ENCODE peak calls at places on chromosome 4, in ten cellular contexts. One of them, this sample, is unnamed.

GRCh38 chr4:26256016-26256415 is 64.8 kb upstream of the RBPJ start:
- DNase-seq in body of pancreas: no peak
- DNase-seq in fibroblast of lung: peak; percentile 79
- DNase-seq in mesenchymal stem cell: no peak
- DNase-seq in ascending aorta: no peak
- DNase-seq in IMR-90: peak; percentile 33
- DNase-seq in CD4-positive, alpha-beta memory T cell: no peak
- DNase-seq in tibial artery: no peak
- DNase-seq in left ventricle myocardium inferior: no peak
- DNase-seq in cardiac muscle cell: no peak
- DNase-seq in this sample: peak; percentile 66

GRCh38 chr4:97394653-97395052 is 748.6 kb downstream of the STPG2 start:
- DNase-seq in body of pancreas: no peak
- DNase-seq in fibroblast of lung: no peak
- DNase-seq in mesenchymal stem cell: no peak
- DNase-seq in ascending aorta: no peak
- DNase-seq in IMR-90: no peak
- DNase-seq in CD4-positive, alpha-beta memory T cell: no peak
- DNase-seq in tibial artery: no peak
- DNase-seq in left ventricle myocardium inferior: no peak
- DNase-seq in cardiac muscle cell: no peak
- DNase-seq in this sample: no peak

GRCh38 chr4:1369091-1369450 is 22.1 kb downstream of the UVSSA start:
- DNase-seq in body of pancreas: no peak
- DNase-seq in fibroblast of lung: no peak
- DNase-seq in mesenchymal stem cell: no peak
- DNase-seq in ascending aorta: no peak
- DNase-seq in IMR-90: no peak
- DNase-seq in CD4-positive, alpha-beta memory T cell: no peak
- DNase-seq in tibial artery: no peak
- DNase-seq in left ventricle myocardium inferior: peak; percentile 7
- DNase-seq in cardiac muscle cell: no peak
- DNase-seq in this sample: no peak

GRCh38 chr4:189124149-189124758 is 816.4 kb upstream of the FRG1 start:
- DNase-seq in body of pancreas: no peak
- DNase-seq in fibroblast of lung: peak; percentile 65
- DNase-seq in mesenchymal stem cell: peak; percentile 54
- DNase-seq in ascending aorta: no peak
- DNase-seq in IMR-90: peak; percentile 74
- DNase-seq in CD4-positive, alpha-beta memory T cell: no peak
- DNase-seq in tibial artery: no peak
- DNase-seq in left ventricle myocardium inferior: no peak
- DNase-seq in cardiac muscle cell: peak; percentile 8
- DNase-seq in this sample: peak; percentile 23

GRCh38 chr4:139311909-139312308 is 9.6 kb upstream of the NDUFC1 start:
- DNase-seq in body of pancreas: no peak
- DNase-seq in fibroblast of lung: no peak
- DNase-seq in mesenchymal stem cell: peak; percentile 21
- DNase-seq in ascending aorta: no peak
- DNase-seq in IMR-90: no peak
- DNase-seq in CD4-positive, alpha-beta memory T cell: no peak
- DNase-seq in tibial artery: no peak
- DNase-seq in left ventricle myocardium inferior: no peak
- DNase-seq in cardiac muscle cell: no peak
- DNase-seq in this sample: no peak

GRCh38 chr4:111778543-111778942 is 366.7 kb upstream of the FAM241A start:
- DNase-seq in body of pancreas: no peak
- DNase-seq in fibroblast of lung: peak; percentile 2
- DNase-seq in mesenchymal stem cell: peak; percentile 41
- DNase-seq in ascending aorta: no peak
- DNase-seq in IMR-90: no peak
- DNase-seq in CD4-positive, alpha-beta memory T cell: no peak
- DNase-seq in tibial artery: no peak
- DNase-seq in left ventricle myocardium inferior: no peak
- DNase-seq in cardiac muscle cell: no peak
- DNase-seq in this sample: no peak

GRCh38 chr4:80610845-80611244 is 275.3 kb downstream of the CFAP299 start:
- DNase-seq in body of pancreas: no peak
- DNase-seq in fibroblast of lung: peak; percentile 73
- DNase-seq in mesenchymal stem cell: no peak
- DNase-seq in ascending aorta: no peak
- DNase-seq in IMR-90: peak; percentile 67
- DNase-seq in CD4-positive, alpha-beta memory T cell: no peak
- DNase-seq in tibial artery: no peak
- DNase-seq in left ventricle myocardium inferior: no peak
- DNase-seq in cardiac muscle cell: peak; percentile 25
- DNase-seq in this sample: peak; percentile 11

GRCh38 chr4:65344278-65344825 is 325.9 kb downstream of the EPHA5 start:
- DNase-seq in body of pancreas: no peak
- DNase-seq in fibroblast of lung: no peak
- DNase-seq in mesenchymal stem cell: no peak
- DNase-seq in ascending aorta: no peak
- DNase-seq in IMR-90: no peak
- DNase-seq in CD4-positive, alpha-beta memory T cell: no peak
- DNase-seq in tibial artery: no peak
- DNase-seq in left ventricle myocardium inferior: no peak
- DNase-seq in cardiac muscle cell: no peak
- DNase-seq in this sample: no peak

GRCh38 chr4:16779028-16779675 is 119.3 kb downstream of the LDB2 start:
- DNase-seq in body of pancreas: no peak
- DNase-seq in fibroblast of lung: peak; percentile 57
- DNase-seq in mesenchymal stem cell: no peak
- DNase-seq in ascending aorta: no peak
- DNase-seq in IMR-90: peak; percentile 55
- DNase-seq in CD4-positive, alpha-beta memory T cell: no peak
- DNase-seq in tibial artery: no peak
- DNase-seq in left ventricle myocardium inferior: no peak
- DNase-seq in cardiac muscle cell: peak; percentile 65
- DNase-seq in this sample: peak; percentile 64

GRCh38 chr4:71184195-71184781 is 154.5 kb upstream of the SLC4A4 start:
- DNase-seq in body of pancreas: peak; percentile 67
- DNase-seq in fibroblast of lung: peak; percentile 76
- DNase-seq in mesenchymal stem cell: peak; percentile 71
- DNase-seq in ascending aorta: no peak
- DNase-seq in IMR-90: peak; percentile 75
- DNase-seq in CD4-positive, alpha-beta memory T cell: peak; percentile 47
- DNase-seq in tibial artery: peak; percentile 37
- DNase-seq in left ventricle myocardium inferior: no peak
- DNase-seq in cardiac muscle cell: peak; percentile 70
- DNase-seq in this sample: peak; percentile 4

GRCh38 chr4:46329118-46329976 is 60.6 kb downstream of the GABRA2 start:
- DNase-seq in body of pancreas: peak; percentile 62
- DNase-seq in fibroblast of lung: peak; percentile 61
- DNase-seq in mesenchymal stem cell: peak; percentile 77
- DNase-seq in ascending aorta: no peak
- DNase-seq in IMR-90: peak; percentile 61
- DNase-seq in CD4-positive, alpha-beta memory T cell: no peak
- DNase-seq in tibial artery: no peak
- DNase-seq in left ventricle myocardium inferior: no peak
- DNase-seq in cardiac muscle cell: peak; percentile 77
- DNase-seq in this sample: peak; percentile 6

DNA sequence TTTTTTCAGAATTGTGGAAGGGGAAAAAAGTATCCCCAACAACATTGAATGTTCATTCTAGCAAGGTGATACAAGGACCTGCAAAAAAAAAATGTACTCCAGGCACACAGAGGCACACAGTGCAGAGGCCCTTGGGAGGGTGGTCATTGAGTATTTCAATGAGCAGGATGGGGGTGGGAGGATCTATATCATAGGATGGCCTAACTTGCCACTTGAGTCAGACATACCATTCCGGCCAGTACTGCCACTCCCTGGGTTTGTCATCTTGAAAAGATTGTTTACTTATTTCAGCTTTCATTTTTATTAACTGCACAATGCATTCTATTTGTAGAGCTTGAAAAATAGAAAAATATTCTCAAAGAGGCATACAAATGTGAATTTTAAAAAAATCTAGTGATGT is 18.7 kb downstream of the ZNF595 start:
- DNase-seq in body of pancreas: no peak
- DNase-seq in fibroblast of lung: no peak
- DNase-seq in mesenchymal stem cell: no peak
- DNase-seq in ascending aorta: no peak
- DNase-seq in IMR-90: no peak
- DNase-seq in CD4-positive, alpha-beta memory T cell: no peak
- DNase-seq in tibial artery: no peak
- DNase-seq in left ventricle myocardium inferior: no peak
- DNase-seq in cardiac muscle cell: no peak
- DNase-seq in this sample: no peak
- H3K9me3 ChIP-seq in body of pancreas: peaks cover 56% of the 10 kb centered on the region
- H3K9me3 ChIP-seq in fibroblast of lung: peaks cover 2% of the 10 kb centered on the region
- H3K9me3 ChIP-seq in mesenchymal stem cell: peaks cover 83% of the 10 kb centered on the region
- H3K9me3 ChIP-seq in ascending aorta: peaks cover 64% of the 10 kb centered on the region
- H3K9me3 ChIP-seq in IMR-90: peaks cover 42% of the 10 kb centered on the region
- H3K9me3 ChIP-seq in CD4-positive, alpha-beta memory T cell: peaks cover 18% of the 10 kb centered on the region
- H3K9me3 ChIP-seq in tibial artery: peaks cover 56% of the 10 kb centered on the region
- H3K9me3 ChIP-seq in left ventricle myocardium inferior: peaks cover 84% of the 10 kb centered on the region
- H3K9me3 ChIP-seq in cardiac muscle cell: no peaks in the 10 kb centered on the region
- H3K9me3 ChIP-seq in this sample: peaks cover 14% of the 10 kb centered on the region

GRCh38 chr4:8282134-8282641 is 12.6 kb downstream of the HTRA3 start:
- DNase-seq in body of pancreas: no peak
- DNase-seq in fibroblast of lung: no peak
- DNase-seq in mesenchymal stem cell: no peak
- DNase-seq in ascending aorta: no peak
- DNase-seq in IMR-90: no peak
- DNase-seq in CD4-positive, alpha-beta memory T cell: no peak
- DNase-seq in tibial artery: no peak
- DNase-seq in left ventricle myocardium inferior: peak; percentile 8
- DNase-seq in cardiac muscle cell: no peak
- DNase-seq in this sample: no peak

GRCh38 chr4:8283161-8283560 is 13.6 kb downstream of the HTRA3 start:
- DNase-seq in body of pancreas: no peak
- DNase-seq in fibroblast of lung: no peak
- DNase-seq in mesenchymal stem cell: no peak
- DNase-seq in ascending aorta: no peak
- DNase-seq in IMR-90: no peak
- DNase-seq in CD4-positive, alpha-beta memory T cell: no peak
- DNase-seq in tibial artery: no peak
- DNase-seq in left ventricle myocardium inferior: peak; percentile 7
- DNase-seq in cardiac muscle cell: no peak
- DNase-seq in this sample: no peak

GRCh38 chr4:8283631-8284121 is 14.1 kb downstream of the HTRA3 start:
- DNase-seq in body of pancreas: no peak
- DNase-seq in fibroblast of lung: no peak
- DNase-seq in mesenchymal stem cell: no peak
- DNase-seq in ascending aorta: no peak
- DNase-seq in IMR-90: no peak
- DNase-seq in CD4-positive, alpha-beta memory T cell: no peak
- DNase-seq in tibial artery: no peak
- DNase-seq in left ventricle myocardium inferior: peak; percentile 21
- DNase-seq in cardiac muscle cell: no peak
- DNase-seq in this sample: no peak

GRCh38 chr4:8281519-8282133 is 12.1 kb downstream of the HTRA3 start:
- DNase-seq in body of pancreas: peak; percentile 31
- DNase-seq in fibroblast of lung: peak; percentile 96
- DNase-seq in mesenchymal stem cell: no peak
- DNase-seq in ascending aorta: no peak
- DNase-seq in IMR-90: peak; percentile 74
- DNase-seq in CD4-positive, alpha-beta memory T cell: no peak
- DNase-seq in tibial artery: peak; percentile 49
- DNase-seq in left ventricle myocardium inferior: peak; percentile 81
- DNase-seq in cardiac muscle cell: peak; percentile 95
- DNase-seq in this sample: peak; percentile 85

DNA sequence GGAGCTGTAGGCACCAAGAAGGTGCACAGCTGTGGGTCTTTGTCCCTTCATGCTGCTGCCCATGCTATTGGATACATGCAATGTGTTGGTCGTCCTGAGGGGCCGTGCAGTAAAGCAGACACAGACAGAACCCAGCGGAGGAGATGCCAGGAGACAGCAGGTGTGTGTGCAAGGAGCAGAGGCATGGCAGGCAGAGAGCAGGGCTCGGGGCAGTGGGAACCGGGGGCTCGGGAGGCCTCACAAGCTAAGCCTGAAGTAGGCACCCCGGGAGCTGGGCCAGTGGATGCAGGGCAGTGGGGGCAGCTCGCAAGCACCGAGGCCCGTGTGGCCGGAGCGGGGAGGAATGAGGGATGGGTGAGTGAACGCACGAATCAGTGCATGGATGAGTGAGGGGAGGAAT is 13.2 kb downstream of the HTRA3 start:
- DNase-seq in body of pancreas: no peak
- DNase-seq in fibroblast of lung: no peak
- DNase-seq in mesenchymal stem cell: no peak
- DNase-seq in ascending aorta: no peak
- DNase-seq in IMR-90: no peak
- DNase-seq in CD4-positive, alpha-beta memory T cell: no peak
- DNase-seq in tibial artery: no peak
- DNase-seq in left ventricle myocardium inferior: peak; percentile 12
- DNase-seq in cardiac muscle cell: no peak
- DNase-seq in this sample: no peak
- H3K36me3 ChIP-seq in body of pancreas: no peaks in the 10 kb centered on the region
- H3K36me3 ChIP-seq in fibroblast of lung: no peaks in the 10 kb centered on the region
- H3K36me3 ChIP-seq in mesenchymal stem cell: no peaks in the 10 kb centered on the region
- H3K36me3 ChIP-seq in ascending aorta: no peaks in the 10 kb centered on the region
- H3K36me3 ChIP-seq in IMR-90: no peaks in the 10 kb centered on the region
- H3K36me3 ChIP-seq in CD4-positive, alpha-beta memory T cell: no peaks in the 10 kb centered on the region
- H3K36me3 ChIP-seq in tibial artery: no peaks in the 10 kb centered on the region
- H3K36me3 ChIP-seq in left ventricle myocardium inferior: peaks cover 15% of the 10 kb centered on the region
- H3K36me3 ChIP-seq in cardiac muscle cell: no peaks in the 10 kb centered on the region
- H3K36me3 ChIP-seq in this sample: no peaks in the 10 kb centered on the region

GRCh38 chr4:55543858-55544257 is 2.9 kb downstream of the CLOCK start:
- DNase-seq in body of pancreas: no peak
- DNase-seq in fibroblast of lung: peak; percentile 21
- DNase-seq in mesenchymal stem cell: peak; percentile 23
- DNase-seq in ascending aorta: no peak
- DNase-seq in IMR-90: peak; percentile 27
- DNase-seq in CD4-positive, alpha-beta memory T cell: no peak
- DNase-seq in tibial artery: no peak
- DNase-seq in left ventricle myocardium inferior: no peak
- DNase-seq in cardiac muscle cell: peak; percentile 13
- DNase-seq in this sample: no peak
- H3K27me3 ChIP-seq in body of pancreas: no peaks in the 10 kb centered on the region
- H3K27me3 ChIP-seq in fibroblast of lung: no peaks in the 10 kb centered on the region
- H3K27me3 ChIP-seq in mesenchymal stem cell: no peaks in the 10 kb centered on the region
- H3K27me3 ChIP-seq in ascending aorta: no peaks in the 10 kb centered on the region
- H3K27me3 ChIP-seq in IMR-90: no peaks in the 10 kb centered on the region
- H3K27me3 ChIP-seq in CD4-positive, alpha-beta memory T cell: no peaks in the 10 kb centered on the region
- H3K27me3 ChIP-seq in tibial artery: no peaks in the 10 kb centered on the region
- H3K27me3 ChIP-seq in left ventricle myocardium inferior: no peaks in the 10 kb centered on the region
- H3K27me3 ChIP-seq in cardiac muscle cell: no peaks in the 10 kb centered on the region
- H3K27me3 ChIP-seq in this sample: no peaks in the 10 kb centered on the region

DNA sequence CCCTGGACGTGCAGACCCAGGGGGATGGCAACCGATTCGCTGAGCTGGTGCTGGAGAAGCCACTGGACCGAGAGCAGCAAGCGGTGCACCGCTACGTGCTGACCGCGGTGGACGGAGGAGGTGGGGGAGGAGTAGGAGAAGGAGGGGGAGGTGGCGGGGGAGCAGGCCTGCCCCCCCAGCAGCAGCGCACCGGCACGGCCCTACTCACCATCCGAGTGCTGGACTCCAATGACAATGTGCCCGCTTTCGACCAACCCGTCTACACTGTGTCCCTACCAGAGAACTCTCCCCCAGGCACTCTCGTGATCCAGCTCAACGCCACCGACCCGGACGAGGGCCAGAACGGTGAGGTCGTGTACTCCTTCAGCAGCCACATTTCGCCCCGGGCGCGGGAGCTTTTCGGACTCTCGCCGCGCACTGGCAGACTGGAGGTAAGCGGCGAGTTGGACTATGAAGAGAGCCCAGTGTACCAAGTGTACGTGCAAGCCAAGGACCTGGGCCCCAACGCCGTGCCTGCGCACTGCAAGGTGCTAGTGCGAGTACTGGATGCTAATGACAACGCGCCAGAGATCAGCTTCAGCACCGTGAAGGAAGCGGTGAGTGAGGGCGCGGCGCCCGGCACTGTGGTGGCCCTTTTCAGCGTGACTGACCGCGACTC is 1.7 kb downstream of the PCDH10 start:
- DNase-seq in body of pancreas: no peak
- DNase-seq in fibroblast of lung: peak; percentile 12
- DNase-seq in mesenchymal stem cell: peak; percentile 38
- DNase-seq in ascending aorta: no peak
- DNase-seq in IMR-90: no peak
- DNase-seq in CD4-positive, alpha-beta memory T cell: no peak
- DNase-seq in tibial artery: no peak
- DNase-seq in left ventricle myocardium inferior: no peak
- DNase-seq in cardiac muscle cell: peak; percentile 16
- DNase-seq in this sample: no peak
- H3K9me3 ChIP-seq in body of pancreas: no peaks in the 10 kb centered on the region
- H3K9me3 ChIP-seq in fibroblast of lung: no peaks in the 10 kb centered on the region
- H3K9me3 ChIP-seq in mesenchymal stem cell: no peaks in the 10 kb centered on the region
- H3K9me3 ChIP-seq in ascending aorta: no peaks in the 10 kb centered on the region
- H3K9me3 ChIP-seq in IMR-90: no peaks in the 10 kb centered on the region
- H3K9me3 ChIP-seq in CD4-positive, alpha-beta memory T cell: no peaks in the 10 kb centered on the region
- H3K9me3 ChIP-seq in tibial artery: no peaks in the 10 kb centered on the region
- H3K9me3 ChIP-seq in left ventricle myocardium inferior: no peaks in the 10 kb centered on the region
- H3K9me3 ChIP-seq in cardiac muscle cell: no peaks in the 10 kb centered on the region
- H3K9me3 ChIP-seq in this sample: no peaks in the 10 kb centered on the region

This sample was measured in MG63.